ENCODE peak calls at places on chromosome 22, in four cellular contexts. L is astrocyte of the cerebellum, H is nephron progenitor cell, D is WERI-Rb-1. R is an unnamed sample.

GRCh38 chr22:29824677-29825076 is 13.4 kb downstream of the ASCC2 start:
- DNase-seq in L (no peak), H (no peak), D (no peak), R (no peak)

GRCh38 chr22:29859976-29860766 is 22.1 kb upstream of the ASCC2 start:
- DNase-seq in L (no peak), H (no peak), D (no peak), R (no peak)

GRCh38 chr22:46072981-46073682 is 77.2 kb upstream of the PPARA start:
- DNase-seq in L (no peak), H (no peak), D (no peak), R (no peak)

GRCh38 chr22:29081499-29082236 is 8.8 kb downstream of the KREMEN1 start:
- DNase-seq in L (no peak), H (no peak), D (no peak), R (no peak)

GRCh38 chr22:33013531-33014162 is 44.5 kb downstream of the SYN3 start:
- DNase-seq in L (no peak), H (no peak), D (no peak), R (no peak)

GRCh38 chr22:25062378-25063095 is 110.0 kb downstream of the KIAA1671 start:
- DNase-seq in L (no peak), H (no peak), D (no peak), R (no peak)

GRCh38 chr22:35783943-35784614 is 66.4 kb downstream of the APOL5 start:
- DNase-seq in L (no peak), H (no peak), D (no peak), R (no peak)

GRCh38 chr22:24978308-24978707 is 25.8 kb downstream of the KIAA1671 start:
- DNase-seq in L (no peak), H (no peak), D (no peak), R (no peak)

GRCh38 chr22:33874206-33874605 is 46.1 kb downstream of the LARGE1 start:
- DNase-seq in L (no peak), H (no peak), D (no peak), R (no peak)

GRCh38 chr22:33302049-33302545 is 243.9 kb upstream of the SYN3 start:
- DNase-seq in L (peak), H (peak), D (peak), R (peak)

GRCh38 chr22:45880091-45880651 is 96.8 kb downstream of the WNT7B start:
- DNase-seq in L (no peak), H (no peak), D (peak), R (no peak)

GRCh38 chr22:19419464-19420178 is 11.9 kb downstream of the HIRA start:
- DNase-seq in L (no peak), H (no peak), D (no peak), R (no peak)

GRCh38 chr22:32951807-32952153 is 106.4 kb downstream of the SYN3 start:
- DNase-seq in L (no peak), H (no peak), D (peak), R (no peak)

DNA sequence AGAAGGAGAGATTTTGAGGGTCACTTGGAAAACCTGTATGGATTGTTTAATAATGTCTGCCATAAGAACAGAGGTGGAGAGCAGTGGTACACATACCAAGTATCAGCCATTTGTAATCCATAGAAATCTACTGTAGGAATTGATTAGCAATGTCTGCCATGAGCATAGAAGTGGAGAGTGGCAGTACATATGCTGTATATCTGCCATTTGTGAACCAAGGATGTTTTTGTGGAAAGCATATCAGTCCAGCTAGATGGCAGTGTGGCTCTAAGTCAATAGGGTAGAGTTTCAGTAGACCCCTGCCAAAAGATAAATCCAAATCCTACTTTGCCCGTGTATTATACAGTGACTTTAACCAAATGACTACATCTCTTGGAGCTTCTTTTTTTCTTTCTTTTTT is 82.9 kb upstream of the SEZ6L start:
- DNase-seq in L (no peak), H (no peak), D (no peak), R (no peak)
- TF ChIP-seq CTCF in L (no peak), H (no peak), D (peak), R (no peak)

DNA sequence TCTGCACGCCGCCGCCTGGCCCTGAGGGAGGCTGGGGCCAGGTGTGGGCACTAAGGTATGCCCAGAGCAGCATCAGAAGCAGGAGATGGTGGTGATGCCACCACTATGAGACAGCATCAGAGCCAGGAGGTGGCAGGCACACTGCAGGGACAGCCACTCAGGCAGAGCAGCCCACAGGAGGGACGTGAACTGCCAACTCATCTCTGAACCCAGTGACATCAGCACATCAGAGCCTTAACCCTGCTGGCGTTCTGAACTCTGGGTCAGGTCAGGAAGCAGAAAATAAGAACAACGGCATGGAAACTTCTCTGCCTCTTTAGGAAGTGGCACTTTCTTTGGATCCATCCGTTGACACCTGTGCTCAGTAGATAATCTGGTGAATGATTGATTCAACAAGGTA is 14.7 kb upstream of the IFT27 start:
- DNase-seq in L (no peak), H (no peak), D (no peak), R (no peak)
- TF ChIP-seq CTCF in L (no peak), H (no peak), D (no peak), R (no peak)

GRCh38 chr22:42692239-42693054 is 28.2 kb downstream of the A4GALT start:
- DNase-seq in L (no peak), H (no peak), D (no peak), R (no peak)
- TF ChIP-seq CTCF in L (no peak), H (no peak), D (peak), R (no peak)

DNA sequence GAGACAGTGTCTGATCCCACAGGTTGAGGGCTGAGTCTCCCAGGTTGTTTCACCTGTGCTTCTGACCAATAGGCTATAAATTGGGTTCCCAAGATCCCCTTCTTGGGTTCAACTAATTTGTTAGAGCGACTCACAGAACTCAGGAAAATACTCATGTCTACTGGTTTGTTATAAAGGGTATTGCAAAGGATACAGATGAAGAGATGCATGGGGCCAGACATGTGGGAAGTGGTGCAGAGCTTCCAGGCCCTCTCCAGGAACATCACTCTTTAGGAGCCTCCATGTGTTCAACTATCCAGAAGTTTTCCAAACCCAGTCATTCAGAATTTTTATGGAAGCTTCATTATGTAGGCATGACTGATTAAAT is 4.7 kb downstream of the KLHL22 start:
- DNase-seq in L (no peak), H (no peak), D (no peak), R (no peak)
- TF ChIP-seq CTCF in L (no peak), H (no peak), D (no peak), R (no peak)

GRCh38 chr22:23862103-23862502 is 4.4 kb downstream of the SLC2A11 start:
- DNase-seq in L (no peak), H (peak), D (peak), R (no peak)
- TF ChIP-seq CTCF in L (peak), H (peak), D (peak), R (peak)

DNA sequence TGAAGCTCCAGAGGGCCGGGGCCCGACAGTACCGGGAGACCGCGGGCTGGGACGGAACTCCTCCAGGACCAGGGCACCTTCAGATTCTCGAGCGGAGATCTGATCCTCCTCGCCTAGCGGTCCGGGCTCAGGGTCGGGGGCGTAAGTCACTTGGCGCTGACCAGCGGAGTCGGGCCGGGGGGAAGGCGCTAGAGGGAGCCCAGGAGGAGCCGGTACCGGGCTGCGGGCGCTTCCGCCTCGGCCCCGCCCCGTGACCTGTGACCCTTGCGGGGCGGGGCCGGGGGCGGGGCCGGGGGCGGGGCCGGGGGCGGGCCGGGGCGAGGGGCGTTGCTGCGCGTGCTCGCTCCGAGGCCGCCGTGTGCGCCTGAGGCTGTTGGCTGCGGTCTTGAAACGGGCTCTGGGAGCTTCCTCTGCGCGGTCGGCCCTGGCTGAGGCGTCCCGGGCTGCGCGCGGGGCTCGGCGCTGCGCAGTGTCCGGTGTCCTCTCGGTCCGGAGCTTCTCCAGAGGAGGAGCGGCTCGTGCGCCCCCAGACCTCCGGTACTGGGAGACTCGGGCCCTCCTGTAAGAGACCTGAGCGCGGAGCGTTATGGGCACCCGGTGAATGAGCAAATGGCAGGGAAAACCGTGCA is at the start of gene ARSA:
- DNase-seq in L (peak), H (peak), D (peak), R (peak)
- TF ChIP-seq CTCF in L (peak), H (no peak), D (peak), R (peak)

GRCh38 chr22:48485144-48486135 is 1342.2 kb downstream of the BRD1 start:
- DNase-seq in L (no peak), H (no peak), D (no peak), R (no peak)
- TF ChIP-seq CTCF in L (no peak), H (no peak), D (no peak), R (no peak)

GRCh38 chr22:50691521-50691920 is 18.9 kb downstream of the SHANK3 start:
- DNase-seq in L (no peak), H (peak), D (peak), R (no peak)
- TF ChIP-seq CTCF in L (peak), H (peak), D (peak), R (peak)

GRCh38 chr22:38034278-38034882 is 22.8 kb upstream of the PICK1 start:
- DNase-seq in L (peak), H (no peak), D (peak), R (peak)

GRCh38 chr22:38033522-38034277 is 23.5 kb upstream of the PICK1 start:
- DNase-seq in L (no peak), H (no peak), D (no peak), R (no peak)

GRCh38 chr22:38036392-38037062 is 20.7 kb upstream of the PICK1 start:
- DNase-seq in L (no peak), H (no peak), D (no peak), R (no peak)

GRCh38 chr22:38035530-38035885 is 21.7 kb upstream of the PICK1 start:
- DNase-seq in L (no peak), H (no peak), D (no peak), R (no peak)

GRCh38 chr22:38034884-38035529 is 22.2 kb upstream of the PICK1 start:
- DNase-seq in L (no peak), H (no peak), D (no peak), R (no peak)
- TF ChIP-seq CTCF in L (no peak), H (no peak), D (no peak), R (no peak)

GRCh38 chr22:47124451-47124881 is 362.0 kb downstream of the TBC1D22A start:
- DNase-seq in L (no peak), H (no peak), D (no peak), R (no peak)
- TF ChIP-seq CTCF in L (no peak), H (no peak), D (no peak), R (no peak)